ENCODE peak calls at places on chromosomes 5 and 9, in eight cellular contexts. A is GM04504; W is uterus; M is effector CD4-positive, alpha-beta T cell; F is substantia nigra; Z is activated naive CD8-positive, alpha-beta T cell treated with anti-CD3 and anti-CD28 coated beads, Interleukin-2, amount 50 U/mL, for 24 hours; V is iPS-NIHi11; Y is A549. J is an unnamed sample.
A peak's percentile ranks its signal among the peaks of the same experiment; 100 is the strongest.

GRCh38 chr9:110835404-110835803 is 166.8 kb downstream of the MUSK start:
- DNase-seq in A (peak; percentile 66), W (no peak), M (no peak), F (no peak), Z (no peak), V (peak; percentile 11), Y (peak; percentile 43), J (peak; percentile 74)

GRCh38 chr9:83981126-83981871 is 694 bp downstream of the RMI1 start:
- DNase-seq in A (no peak), W (peak; percentile 28), M (no peak), F (peak; percentile 36), Z (peak; percentile 27), V (peak; percentile 15), Y (peak; percentile 52), J (no peak)

GRCh38 chr9:19976226-19976625 is 187.4 kb upstream of the SLC24A2 start:
- DNase-seq in A (no peak), W (no peak), M (no peak), F (no peak), Z (peak; percentile 7), V (no peak), Y (no peak), J (no peak)

GRCh38 chr5:164000819-164001218 is 495.4 kb downstream of the MAT2B start:
- DNase-seq in A (no peak), W (no peak), M (no peak), F (no peak), Z (no peak), V (no peak), Y (no peak), J (no peak)

GRCh38 chr5:6598351-6598900 is 34.4 kb downstream of the NSUN2 start:
- DNase-seq in A (no peak), W (no peak), M (no peak), F (no peak), Z (no peak), V (no peak), Y (no peak), J (peak; percentile 62)

GRCh38 chr9:18382243-18382642 is 91.7 kb upstream of the ADAMTSL1 start:
- DNase-seq in A (no peak), W (no peak), M (no peak), F (no peak), Z (no peak), V (no peak), Y (no peak), J (no peak)

GRCh38 chr9:133125706-133126696 is 5.0 kb upstream of the RALGDS start:
- DNase-seq in A (no peak), W (peak; percentile 47), M (no peak), F (no peak), Z (no peak), V (no peak), Y (no peak), J (no peak)

GRCh38 chr5:65034782-65035181 is 266.1 kb downstream of the CWC27 start:
- DNase-seq in A (no peak), W (no peak), M (no peak), F (no peak), Z (no peak), V (peak; percentile 23), Y (no peak), J (no peak)

GRCh38 chr9:134624119-134624826 is 17.3 kb upstream of the COL5A1 start:
- DNase-seq in A (no peak), W (peak; percentile 8), M (no peak), F (no peak), Z (no peak), V (no peak), Y (no peak), J (no peak)

GRCh38 chr9:73573235-73573634 is 421.6 kb downstream of the ANXA1 start:
- DNase-seq in A (no peak), W (no peak), M (no peak), F (no peak), Z (no peak), V (no peak), Y (no peak), J (no peak)

GRCh38 chr9:87004016-87004415 is 56.7 kb upstream of the GAS1 start:
- DNase-seq in A (no peak), W (no peak), M (no peak), F (no peak), Z (no peak), V (no peak), Y (no peak), J (no peak)

GRCh38 chr5:141876628-141877477 is 1.4 kb downstream of the PCDH1 start:
- DNase-seq in A (no peak), W (peak; percentile 11), M (no peak), F (no peak), Z (no peak), V (no peak), Y (no peak), J (no peak)

GRCh38 chr5:147578228-147579024 is 68.6 kb upstream of the DPYSL3 start:
- DNase-seq in A (peak; percentile 16), W (no peak), M (no peak), F (no peak), Z (no peak), V (peak; percentile 45), Y (peak; percentile 25), J (no peak)

GRCh38 chr9:126989847-126990821 is 75.6 kb downstream of the RALGPS1 start:
- DNase-seq in A (no peak), W (peak; percentile 88), M (no peak), F (no peak), Z (no peak), V (peak; percentile 38), Y (no peak), J (no peak)

GRCh38 chr5:118548761-118549160 is 439.6 kb downstream of the DTWD2 start:
- DNase-seq in A (peak; percentile 72), W (no peak), M (no peak), F (no peak), Z (no peak), V (no peak), Y (no peak), J (peak; percentile 77)

GRCh38 chr5:93359296-93359957 is 221.6 kb downstream of the NR2F1-AS1 start:
- DNase-seq in A (no peak), W (no peak), M (no peak), F (no peak), Z (no peak), V (peak; percentile 17), Y (no peak), J (no peak)

GRCh38 chr5:5531371-5531770 is 108.9 kb downstream of the ICE1 start:
- DNase-seq in A (no peak), W (no peak), M (no peak), F (no peak), Z (no peak), V (no peak), Y (no peak), J (no peak)

GRCh38 chr5:40619406-40619805 is 60.3 kb upstream of the PTGER4 start:
- DNase-seq in A (no peak), W (no peak), M (no peak), F (no peak), Z (no peak), V (no peak), Y (no peak), J (no peak)

GRCh38 chr5:135482383-135482933 is 30.3 kb upstream of the TIFAB start:
- DNase-seq in A (no peak), W (no peak), M (no peak), F (no peak), Z (no peak), V (no peak), Y (no peak), J (no peak)

GRCh38 chr5:141846031-141846430 is 32.2 kb downstream of the PCDH1 start:
- DNase-seq in A (no peak), W (no peak), M (no peak), F (peak; percentile 23), Z (no peak), V (no peak), Y (no peak), J (no peak)

GRCh38 chr5:8525835-8526234 is 656.9 kb downstream of the MTRR start:
- DNase-seq in A (no peak), W (no peak), M (no peak), F (no peak), Z (no peak), V (no peak), Y (no peak), J (no peak)

GRCh38 chr5:147743686-147744332 is 38.7 kb downstream of the JAKMIP2 start:
- DNase-seq in A (no peak), W (peak; percentile 20), M (no peak), F (no peak), Z (no peak), V (no peak), Y (no peak), J (no peak)

GRCh38 chr5:123438902-123439301 is 15.7 kb upstream of the CEP120 start:
- DNase-seq in A (no peak), W (no peak), M (no peak), F (no peak), Z (no peak), V (no peak), Y (no peak), J (no peak)

GRCh38 chr5:168047669-168048111 is 243.8 kb upstream of the WWC1 start:
- DNase-seq in A (no peak), W (no peak), M (no peak), F (no peak), Z (no peak), V (peak; percentile 18), Y (no peak), J (no peak)

GRCh38 chr9:91433180-91433579 is 9.5 kb upstream of the NFIL3 start:
- DNase-seq in A (peak; percentile 83), W (no peak), M (no peak), F (no peak), Z (no peak), V (peak; percentile 22), Y (peak; percentile 68), J (peak; percentile 91)

GRCh38 chr9:34771023-34771422 is 61.1 kb upstream of the CCL21 start:
- DNase-seq in A (no peak), W (no peak), M (no peak), F (no peak), Z (no peak), V (no peak), Y (no peak), J (no peak)

GRCh38 chr9:8961186-8961666 is 1161.6 kb upstream of the DMAC1 start:
- DNase-seq in A (no peak), W (no peak), M (no peak), F (no peak), Z (no peak), V (no peak), Y (no peak), J (no peak)

GRCh38 chr9:87570000-87570834 is 72.5 kb downstream of the DAPK1 start:
- DNase-seq in A (no peak), W (no peak), M (no peak), F (no peak), Z (no peak), V (no peak), Y (no peak), J (no peak)

GRCh38 chr9:134301387-134302129 is 24.7 kb upstream of the RXRA start:
- DNase-seq in A (no peak), W (no peak), M (no peak), F (no peak), Z (peak; percentile 65), V (no peak), Y (no peak), J (no peak)

J was measured in AG09309.